ENCODE peak calls at places on chromosomes 2 and 18, in five cellular contexts. L, T, J, R and V are unnamed samples.

GRCh38 chr18:12679183-12679786 is 21.4 kb upstream of the SPIRE1 start:
- DNase-seq in L (peak; percentile 67), R (peak; percentile 13), T (peak; percentile 27), J (peak; percentile 83), V (no peak)

GRCh38 chr2:134216152-134216829 is 37.6 kb upstream of the MGAT5 start:
- DNase-seq in L (no peak), T (no peak), J (no peak), R (no peak), V (no peak)

GRCh38 chr2:120771556-120772208 is 36.0 kb downstream of the GLI2 start:
- DNase-seq in R (no peak), T (peak; percentile 50), L (peak; percentile 44), J (peak; percentile 87), V (peak; percentile 96)

GRCh38 chr2:76667764-76668163 is 854.4 kb downstream of the LRRTM4 start:
- DNase-seq in L (no peak), T (peak; percentile 85), J (no peak), R (no peak), V (no peak)

GRCh38 chr18:61764381-61764780 is 128.4 kb downstream of the RNF152 start:
- DNase-seq in J (no peak), T (no peak), R (no peak), L (no peak), V (no peak)

GRCh38 chr2:127984551-127984950 is 43.3 kb downstream of the SAP130 start:
- DNase-seq in T (no peak), J (no peak), L (no peak), R (no peak), V (no peak)

GRCh38 chr2:159290289-159290907 is 3.9 kb upstream of the WDSUB1 start:
- DNase-seq in T (no peak), R (no peak), J (no peak), L (no peak), V (peak; percentile 55)

GRCh38 chr2:7612969-7613368 is 695.8 kb downstream of the RNF144A start:
- DNase-seq in L (no peak), T (no peak), R (no peak), J (no peak), V (no peak)

GRCh38 chr18:35661483-35662146 is 80.1 kb downstream of the GALNT1 start:
- DNase-seq in R (no peak), J (no peak), T (no peak), L (no peak), V (no peak)

GRCh38 chr2:54914637-54915036 is 135.6 kb downstream of the RTN4 start:
- DNase-seq in T (no peak), L (no peak), R (no peak), J (no peak), V (no peak)

GRCh38 chr18:62201870-62202269 is 14.8 kb downstream of the RELCH start:
- DNase-seq in J (no peak), R (no peak), T (no peak), L (no peak), V (no peak)

GRCh38 chr2:221716434-221717303 is 144.6 kb upstream of the EPHA4 start:
- DNase-seq in L (no peak), T (no peak), R (peak; percentile 35), J (no peak), V (peak; percentile 52)

GRCh38 chr2:101823347-101823791 is 125.9 kb downstream of the MAP4K4 start:
- DNase-seq in J (peak; percentile 75), T (peak; percentile 32), R (peak; percentile 71), L (no peak), V (peak; percentile 18)

GRCh38 chr2:48232351-48232750 is 297.6 kb upstream of the STON1 start:
- DNase-seq in T (no peak), L (no peak), R (no peak), J (no peak), V (no peak)

GRCh38 chr2:58644992-58645391 is 403.9 kb upstream of the FANCL start:
- DNase-seq in R (no peak), T (no peak), J (no peak), L (no peak), V (no peak)

GRCh38 chr2:44169155-44169898 is 652 bp downstream of the PPM1B start:
- DNase-seq in T (peak; percentile 45), R (peak; percentile 49), L (no peak), J (peak; percentile 70), V (peak; percentile 35)

GRCh38 chr2:198203306-198203705 is 398.9 kb downstream of the PLCL1 start:
- DNase-seq in T (no peak), J (no peak), L (no peak), R (peak; percentile 12), V (no peak)

GRCh38 chr18:61597321-61597720 is 264.1 kb downstream of the CDH20 start:
- DNase-seq in J (no peak), R (no peak), L (no peak), T (no peak), V (no peak)

GRCh38 chr18:48230459-48231113 is 178.6 kb downstream of the ZBTB7C start:
- DNase-seq in T (peak; percentile 78), J (no peak), L (no peak), R (peak; percentile 70), V (peak; percentile 54)

GRCh38 chr2:241036964-241037421 is 38.6 kb downstream of the SNED1 start:
- DNase-seq in R (no peak), T (no peak), J (peak; percentile 56), L (no peak), V (no peak)

GRCh38 chr2:192124576-192124975 is 70.2 kb downstream of the TMEFF2 start:
- DNase-seq in L (no peak), T (no peak), J (no peak), R (no peak), V (no peak)

GRCh38 chr2:1598800-1599199 is 145.5 kb downstream of the PXDN start:
- DNase-seq in L (peak; percentile 5), R (no peak), J (no peak), T (no peak), V (no peak)

GRCh38 chr18:79372461-79372860 is 23.3 kb upstream of the NFATC1 start:
- DNase-seq in T (no peak), L (peak; percentile 18), J (no peak), R (peak; percentile 48), V (no peak)

GRCh38 chr2:8456149-8457091 is 225.4 kb upstream of the ID2 start:
- DNase-seq in T (no peak), L (no peak), R (no peak), J (peak; percentile 54), V (no peak)

GRCh38 chr18:50306944-50307343 is 19.5 kb upstream of the CXXC1 start:
- DNase-seq in T (no peak), R (no peak), J (no peak), L (no peak), V (no peak)

GRCh38 chr18:50559750-50560680 is at the start of gene MAPK4:
- DNase-seq in R (peak; percentile 70), J (peak; percentile 71), T (no peak), L (peak; percentile 61), V (no peak)

GRCh38 chr18:35050638-35051287 is 9.6 kb downstream of the MAPRE2 start:
- DNase-seq in R (no peak), L (no peak), J (no peak), T (no peak), V (no peak)

GRCh38 chr2:112184121-112184520 is 45.9 kb downstream of the FBLN7 start:
- DNase-seq in T (no peak), R (no peak), J (no peak), L (no peak), V (no peak)

GRCh38 chr2:100021798-100022197 is 120.6 kb downstream of the AFF3 start:
- DNase-seq in L (no peak), T (no peak), R (no peak), J (no peak), V (no peak)

GRCh38 chr2:239991689-239992314 is 33.3 kb downstream of the NDUFA10 start:
- DNase-seq in L (no peak), R (peak; percentile 28), T (no peak), J (no peak), V (no peak)

GRCh38 chr2:74516070-74516633 is 1.9 kb downstream of the TLX2 start:
- DNase-seq in T (no peak), J (peak; percentile 75), R (no peak), L (peak; percentile 75), V (no peak)
- H3K4me3 ChIP-seq in T (no peak overlapping the region), J (peak overlapping the region; percentile 40), R (no peak overlapping the region), L (peak overlapping the region; percentile 45), V (no peak overlapping the region)

DNA sequence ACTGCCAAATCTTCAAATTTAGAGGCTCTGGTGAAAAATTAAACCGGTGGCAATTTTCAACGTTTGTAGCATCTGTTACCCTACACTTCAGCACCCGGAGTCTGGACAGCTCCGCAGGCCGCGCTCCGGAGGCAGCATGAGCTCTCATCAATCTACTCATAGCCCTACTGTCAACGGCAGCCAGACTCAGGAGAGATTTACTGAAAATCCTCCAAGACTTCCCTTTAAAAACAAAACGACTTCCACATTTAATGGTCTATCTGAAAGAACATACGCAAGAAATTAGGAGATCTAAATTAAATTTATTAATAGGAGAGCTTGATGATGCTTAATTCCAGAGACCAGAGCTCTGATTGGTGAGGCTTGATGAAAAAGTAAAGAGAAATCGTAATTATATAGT is 968 bp upstream of the ADCYAP1 start:
- DNase-seq in T (peak; percentile 27), R (peak; percentile 82), L (no peak), J (no peak), V (peak; percentile 53)
- H3K27me3 ChIP-seq in T (no peaks in the 10 kb centered on the region), R (peaks cover 73% of the 10 kb centered on the region), L (peaks cover 85% of the 10 kb centered on the region), J (peaks cover 46% of the 10 kb centered on the region), V (peaks cover 42% of the 10 kb centered on the region)

GRCh38 chr2:85215074-85216050 is 82.2 kb downstream of the TCF7L1 start:
- DNase-seq in L (peak; percentile 80), R (peak; percentile 87), T (peak; percentile 51), J (no peak), V (peak; percentile 77)
- H3K4me3 ChIP-seq in L (no peak overlapping the region), R (peak overlapping the region; percentile 3), T (no peak overlapping the region), J (peak overlapping the region; percentile 18), V (no peak overlapping the region)

GRCh38 chr2:224403657-224404056 is 1.8 kb upstream of the FAM124B start:
- DNase-seq in R (no peak), T (no peak), L (no peak), J (no peak), V (no peak)

GRCh38 chr2:224407241-224407680 is 5.4 kb upstream of the FAM124B start:
- DNase-seq in J (no peak), T (no peak), L (no peak), R (no peak), V (no peak)

GRCh38 chr2:224404766-224405165 is 2.9 kb upstream of the FAM124B start:
- DNase-seq in J (no peak), T (no peak), L (no peak), R (no peak), V (no peak)

GRCh38 chr2:224405841-224406370 is 4.0 kb upstream of the FAM124B start:
- DNase-seq in R (no peak), T (no peak), J (no peak), L (no peak), V (no peak)

GRCh38 chr2:224405412-224405811 is 3.5 kb upstream of the FAM124B start:
- DNase-seq in J (no peak), L (no peak), R (no peak), T (no peak), V (no peak)
- H3K27me3 ChIP-seq in J (no peaks in the 10 kb centered on the region), L (no peaks in the 10 kb centered on the region), R (no peaks in the 10 kb centered on the region), T (no peaks in the 10 kb centered on the region), V (no peaks in the 10 kb centered on the region)

GRCh38 chr18:59050661-59051057 is 89.0 kb upstream of the SEC11C start:
- DNase-seq in T (no peak), J (no peak), R (no peak), L (no peak), V (no peak)

GRCh38 chr18:59049726-59050660 is 89.7 kb upstream of the SEC11C start:
- DNase-seq in J (no peak), T (no peak), R (peak; percentile 25), L (no peak), V (no peak)

GRCh38 chr18:59052965-59053960 is 86.4 kb upstream of the SEC11C start:
- DNase-seq in T (no peak), R (no peak), J (no peak), L (no peak), V (no peak)

GRCh38 chr18:59048378-59048777 is 91.3 kb upstream of the SEC11C start:
- DNase-seq in R (peak; percentile 50), J (no peak), T (no peak), L (no peak), V (no peak)

GRCh38 chr18:59051470-59052165 is 88.1 kb upstream of the SEC11C start:
- DNase-seq in J (no peak), T (no peak), R (no peak), L (no peak), V (peak; percentile 50)
- H3K4me3 ChIP-seq in J (no peak overlapping the region), T (no peak overlapping the region), R (no peak overlapping the region), L (no peak overlapping the region), V (no peak overlapping the region)